ENCODE peak calls at places on chromosome 1, in six cellular contexts. Q is IMR-90, M is H1, N is trophoblast cell, R is neuronal stem cell, L is mesenchymal stem cell. O is an unnamed sample.

GRCh38 chr1:100009458-100009857 is 39.7 kb downstream of the SLC35A3 start:
- DNase-seq in Q (peak), M (no peak), N (peak), R (no peak), L (peak), O (no peak)

GRCh38 chr1:211332839-211333238 is 6.2 kb downstream of the TRAF5 start:
- DNase-seq in Q (peak), M (no peak), N (no peak), R (no peak), L (peak), O (no peak)

GRCh38 chr1:171748651-171749050 is 6.8 kb upstream of the VAMP4 start:
- DNase-seq in Q (no peak), M (no peak), N (no peak), R (no peak), L (no peak), O (no peak)

GRCh38 chr1:41978986-41979385 is 60.3 kb upstream of the HIVEP3 start:
- DNase-seq in Q (no peak), M (no peak), N (no peak), R (no peak), L (no peak), O (no peak)

GRCh38 chr1:31904339-31905092 is 33.7 kb downstream of the PTP4A2 start:
- DNase-seq in Q (peak), M (no peak), N (peak), R (no peak), L (peak), O (no peak)

GRCh38 chr1:89516055-89516454 is 8.6 kb upstream of the LRRC8B start:
- DNase-seq in Q (peak), M (no peak), N (peak), R (no peak), L (peak), O (no peak)

GRCh38 chr1:35660581-35661473 is 19.5 kb upstream of the PSMB2 start:
- DNase-seq in Q (peak), M (no peak), N (peak), R (peak), L (peak), O (peak)

GRCh38 chr1:2050482-2050792 is 226 bp downstream of the PRKCZ start:
- DNase-seq in Q (no peak), M (no peak), N (peak), R (no peak), L (no peak), O (no peak)

GRCh38 chr1:219772265-219773036 is 155.9 kb downstream of the SLC30A10 start:
- DNase-seq in Q (no peak), M (no peak), N (no peak), R (no peak), L (no peak), O (no peak)

GRCh38 chr1:172770081-172770480 is 111.2 kb downstream of the FASLG start:
- DNase-seq in Q (no peak), M (no peak), N (peak), R (no peak), L (no peak), O (no peak)

GRCh38 chr1:7574121-7575040 is 196.7 kb upstream of the VAMP3 start:
- DNase-seq in Q (peak), M (no peak), N (no peak), R (no peak), L (no peak), O (no peak)

GRCh38 chr1:15939181-15940109 is 36.5 kb downstream of the ZBTB17 start:
- DNase-seq in Q (peak), M (peak), N (peak), R (no peak), L (peak), O (no peak)

GRCh38 chr1:238892612-238893011 is 493.8 kb upstream of the CHRM3 start:
- DNase-seq in Q (no peak), M (no peak), N (no peak), R (no peak), L (no peak), O (no peak)

GRCh38 chr1:159949123-159949522 is 3.7 kb upstream of the IGSF9 start:
- DNase-seq in Q (no peak), M (no peak), N (no peak), R (no peak), L (no peak), O (peak)

GRCh38 chr1:51234721-51235425 is 1.2 kb upstream of the RNF11 start:
- DNase-seq in Q (peak), M (peak), N (no peak), R (no peak), L (peak), O (no peak)

GRCh38 chr1:12052997-12053686 is 10.0 kb upstream of the TNFRSF8 start:
- DNase-seq in Q (no peak), M (no peak), N (no peak), R (no peak), L (no peak), O (no peak)

GRCh38 chr1:76950306-76950705 is 83.0 kb downstream of the ST6GALNAC5 start:
- DNase-seq in Q (no peak), M (no peak), N (peak), R (no peak), L (no peak), O (no peak)

GRCh38 chr1:36156329-36157114 is 562 bp downstream of the MAP7D1 start:
- DNase-seq in Q (peak), M (peak), N (peak), R (peak), L (peak), O (peak)

GRCh38 chr1:48530727-48531351 is 58.8 kb upstream of the SPATA6 start:
- DNase-seq in Q (peak), M (peak), N (peak), R (peak), L (peak), O (peak)

GRCh38 chr1:16189003-16189402 is 23.4 kb downstream of the ARHGEF19 start:
- DNase-seq in Q (no peak), M (no peak), N (no peak), R (no peak), L (no peak), O (no peak)

GRCh38 chr1:113042336-113043143 is 30.5 kb upstream of the LRIG2 start:
- DNase-seq in Q (peak), M (peak), N (peak), R (peak), L (peak), O (peak)

GRCh38 chr1:229651546-229651945 is 25.5 kb downstream of the URB2 start:
- DNase-seq in Q (no peak), M (no peak), N (no peak), R (no peak), L (no peak), O (no peak)

GRCh38 chr1:7379445-7379971 is 391.6 kb upstream of the VAMP3 start:
- DNase-seq in Q (peak), M (no peak), N (no peak), R (peak), L (peak), O (peak)

GRCh38 chr1:205690122-205690756 is 9.9 kb upstream of the SLC45A3 start:
- DNase-seq in Q (no peak), M (no peak), N (peak), R (no peak), L (no peak), O (no peak)

GRCh38 chr1:208129057-208129456 is 115.1 kb downstream of the PLXNA2 start:
- DNase-seq in Q (no peak), M (no peak), N (no peak), R (no peak), L (no peak), O (no peak)

GRCh38 chr1:208129489-208129888 is 114.7 kb downstream of the PLXNA2 start:
- DNase-seq in Q (no peak), M (no peak), N (no peak), R (no peak), L (no peak), O (no peak)

GRCh38 chr1:208127284-208127683 is 116.9 kb downstream of the PLXNA2 start:
- DNase-seq in Q (no peak), M (no peak), N (no peak), R (no peak), L (no peak), O (no peak)

GRCh38 chr1:208126108-208126507 is 118.1 kb downstream of the PLXNA2 start:
- DNase-seq in Q (no peak), M (no peak), N (no peak), R (no peak), L (no peak), O (no peak)

GRCh38 chr1:208127791-208128408 is 116.3 kb downstream of the PLXNA2 start:
- DNase-seq in Q (no peak), M (no peak), N (no peak), R (no peak), L (no peak), O (no peak)
- H2AFZ ChIP-seq in Q (no peak), M (no peak), N (no peak), R (peak), L (no peak), O (no peak)

GRCh38 chr1:61397915-61398314 is 315.6 kb downstream of the NFIA start:
- DNase-seq in Q (peak), M (no peak), N (no peak), R (no peak), L (peak), O (no peak)

GRCh38 chr1:61395156-61395555 is 312.8 kb downstream of the NFIA start:
- DNase-seq in Q (no peak), M (no peak), N (no peak), R (no peak), L (no peak), O (no peak)

GRCh38 chr1:61400131-61400530 is 317.8 kb downstream of the NFIA start:
- DNase-seq in Q (no peak), M (no peak), N (no peak), R (no peak), L (no peak), O (no peak)

GRCh38 chr1:61399192-61399591 is 316.8 kb downstream of the NFIA start:
- DNase-seq in Q (no peak), M (no peak), N (no peak), R (no peak), L (no peak), O (no peak)

DNA sequence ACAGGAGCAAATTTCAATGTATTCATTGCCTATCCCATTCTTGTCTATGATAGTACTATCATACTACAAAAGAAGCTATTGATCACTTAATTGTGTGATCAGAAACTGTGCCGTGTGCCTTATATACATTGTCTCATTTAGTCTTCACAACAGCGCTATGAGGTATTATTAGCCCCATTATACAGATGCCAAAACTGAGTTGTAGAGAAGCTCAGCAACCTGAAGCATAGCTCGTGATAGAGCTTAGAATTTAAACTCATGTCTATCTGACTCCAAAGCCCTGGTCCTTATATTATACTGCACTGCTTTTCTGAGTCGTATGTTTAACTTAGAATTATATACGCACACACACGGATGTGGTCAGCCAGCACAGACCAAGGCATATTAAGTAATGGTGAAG is 315.1 kb downstream of the NFIA start:
- DNase-seq in Q (no peak), M (no peak), N (no peak), R (no peak), L (no peak), O (no peak)
- H3K14ac ChIP-seq in Q (no peak), M (no peak), N (no peak), R (no peak), L (no peak), O (no peak)

GRCh38 chr1:4086921-4087320 is 186.8 kb upstream of the C1orf174 start:
- DNase-seq in Q (no peak), M (no peak), N (no peak), R (no peak), L (no peak), O (no peak)
- H2AFZ ChIP-seq in Q (no peak), M (no peak), N (no peak), R (no peak), L (no peak), O (no peak)

GRCh38 chr1:165364432-165365133 is 8.1 kb upstream of the LMX1A start:
- DNase-seq in Q (no peak), M (no peak), N (no peak), R (no peak), L (no peak), O (no peak)
- H3K14ac ChIP-seq in Q (no peak), M (no peak), N (no peak), R (no peak), L (no peak), O (no peak)

DNA sequence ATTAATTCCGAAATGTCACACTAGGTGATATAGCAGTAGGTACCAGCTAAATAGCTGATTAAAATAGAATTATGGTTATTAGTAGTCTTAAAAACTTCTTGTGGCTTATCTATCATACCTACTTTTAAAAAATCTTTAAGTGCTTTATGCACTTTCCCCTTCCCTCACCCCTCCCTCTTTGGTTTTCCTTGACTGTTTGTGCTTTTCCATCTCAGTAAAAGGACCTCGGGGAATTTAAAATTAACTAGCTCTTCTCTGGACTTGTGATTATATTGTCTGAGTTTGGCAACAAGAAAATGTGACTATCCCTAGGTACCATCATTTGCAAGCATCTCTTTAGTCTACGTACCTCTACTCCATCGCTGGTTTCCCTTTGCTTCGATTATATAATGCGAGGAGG is 11.2 kb downstream of the COX20 start:
- DNase-seq in Q (no peak), M (no peak), N (no peak), R (no peak), L (no peak), O (no peak)
- H2AFZ ChIP-seq in Q (no peak), M (no peak), N (no peak), R (no peak), L (no peak), O (no peak)

DNA sequence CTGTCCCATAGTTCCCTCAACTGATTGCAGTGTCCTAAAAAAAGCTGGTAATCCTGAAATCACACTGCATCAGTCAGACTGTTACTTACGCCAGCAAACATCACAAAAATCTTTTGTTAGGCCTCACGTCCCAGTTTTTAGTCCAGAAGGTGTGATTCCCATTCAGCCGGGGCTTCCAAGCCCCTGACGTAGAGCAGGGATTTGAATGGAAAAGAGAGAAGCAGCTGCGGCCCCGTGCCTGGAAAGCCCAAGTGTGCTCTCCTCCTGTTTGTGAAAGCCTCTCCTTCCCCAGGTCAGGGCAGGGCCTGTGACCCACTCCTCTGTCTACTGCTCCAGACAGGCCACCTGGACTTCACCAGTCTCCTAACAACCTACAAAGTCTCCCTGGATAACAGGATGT is 20.7 kb downstream of the KCNA10 start:
- DNase-seq in Q (no peak), M (no peak), N (no peak), R (no peak), L (no peak), O (no peak)
- H3K14ac ChIP-seq in Q (no peak), M (no peak), N (no peak), R (no peak), L (no peak), O (no peak)

GRCh38 chr1:94953741-94954140 is 26.8 kb upstream of the CNN3 start:
- DNase-seq in Q (peak), M (no peak), N (no peak), R (no peak), L (peak), O (no peak)
- H2AFZ ChIP-seq in Q (no peak), M (no peak), N (no peak), R (peak), L (no peak), O (no peak)

GRCh38 chr1:206887701-206888100 is 9.5 kb upstream of the IL24 start:
- DNase-seq in Q (peak), M (no peak), N (no peak), R (no peak), L (peak), O (no peak)
- H3K14ac ChIP-seq in Q (no peak), M (no peak), N (no peak), R (no peak), L (no peak), O (no peak)

GRCh38 chr1:44705470-44705869 is 25.5 kb downstream of the RNU5D-1 start:
- DNase-seq in Q (no peak), M (no peak), N (no peak), R (no peak), L (no peak), O (no peak)

GRCh38 chr1:44707112-44707881 is 23.7 kb downstream of the RNU5D-1 start:
- DNase-seq in Q (peak), M (no peak), N (peak), R (no peak), L (peak), O (no peak)

GRCh38 chr1:44707959-44708831 is 22.8 kb downstream of the RNU5D-1 start:
- DNase-seq in Q (peak), M (no peak), N (peak), R (no peak), L (peak), O (peak)

GRCh38 chr1:44701141-44701573 is 26.6 kb downstream of the ARMH1 start:
- DNase-seq in Q (no peak), M (no peak), N (no peak), R (no peak), L (no peak), O (no peak)

DNA sequence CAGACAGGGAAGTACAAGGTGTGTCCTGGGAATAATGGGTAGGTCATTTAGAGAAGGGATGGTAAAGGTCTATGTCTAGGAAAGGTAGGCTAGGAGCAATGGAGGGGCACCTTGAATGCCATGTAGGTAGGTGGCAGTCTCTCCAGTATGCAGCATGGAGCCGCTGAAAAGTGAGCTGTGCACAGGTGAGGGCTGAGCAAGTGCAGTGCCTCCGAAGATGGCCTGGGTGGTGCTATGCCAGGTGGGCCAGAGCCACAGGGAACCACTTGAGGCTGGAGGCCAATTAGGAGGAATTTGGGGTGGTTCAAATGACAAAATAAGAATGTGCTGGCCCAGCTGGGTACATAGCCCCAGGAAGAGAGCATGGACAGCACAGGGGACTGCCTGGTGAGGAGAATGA is 25.0 kb downstream of the RNU5D-1 start:
- DNase-seq in Q (no peak), M (no peak), N (no peak), R (no peak), L (no peak), O (no peak)
- H2AFZ ChIP-seq in Q (peak), M (no peak), N (no peak), R (no peak), L (no peak), O (no peak)